ENCODE peak calls at places on chromosomes 2 and 18, in five cellular contexts. C is RCC 7860, N is NCI-H1417, A is ACHN, K is SJSA1. L is an unnamed sample.
A peak's percentile ranks its signal among the peaks of the same experiment; 100 is the strongest.

GRCh38 chr2:37705191-37705590 is 33.7 kb upstream of the CDC42EP3 start:
- DNase-seq in C (no peak), N (no peak), A (no peak), K (no peak), L (no peak)

GRCh38 chr2:213147550-213147949 is 3.9 kb downstream of the IKZF2 start:
- DNase-seq in C (no peak), N (no peak), A (no peak), K (no peak), L (no peak)

GRCh38 chr2:24833821-24834732 is 40.9 kb downstream of the CENPO start:
- DNase-seq in C (no peak), N (no peak), A (no peak), K (no peak), L (no peak)

GRCh38 chr2:132621131-132621875 is 48.7 kb downstream of the LYPD1 start:
- DNase-seq in C (no peak), N (peak; percentile 0), A (no peak), K (no peak), L (no peak)

GRCh38 chr18:60485207-60485606 is 112.6 kb upstream of the MC4R start:
- DNase-seq in C (no peak), N (no peak), A (no peak), K (peak; percentile 4), L (no peak)

GRCh38 chr2:157488877-157489276 is 45.0 kb upstream of the CYTIP start:
- DNase-seq in C (no peak), N (no peak), A (no peak), K (no peak), L (no peak)

GRCh38 chr2:226732478-226733188 is 67.0 kb downstream of the IRS1 start:
- DNase-seq in C (no peak), N (no peak), A (no peak), K (no peak), L (no peak)

GRCh38 chr2:238560234-238560633 is 133.5 kb downstream of the ASB1 start:
- DNase-seq in C (no peak), N (no peak), A (no peak), K (no peak), L (no peak)

GRCh38 chr2:63842149-63843061 is 709 bp downstream of the UGP2 start:
- DNase-seq in C (peak; percentile 28), N (peak; percentile 82), A (peak; percentile 45), K (peak; percentile 61), L (peak; percentile 77)

GRCh38 chr18:29313312-29313711 is 1136.4 kb upstream of the CDH2 start:
- DNase-seq in C (no peak), N (no peak), A (no peak), K (no peak), L (no peak)

GRCh38 chr2:124774781-124775180 is 749.7 kb downstream of the CNTNAP5 start:
- DNase-seq in C (no peak), N (no peak), A (no peak), K (no peak), L (no peak)

GRCh38 chr18:70423120-70423519 is 134.3 kb downstream of the SOCS6 start:
- DNase-seq in C (no peak), N (no peak), A (no peak), K (no peak), L (no peak)

GRCh38 chr2:84959494-84960156 is 11.3 kb upstream of the KCMF1 start:
- DNase-seq in C (no peak), N (peak; percentile 69), A (no peak), K (peak; percentile 88), L (no peak)

GRCh38 chr2:109151519-109151918 is 22.5 kb downstream of the SH3RF3 start:
- DNase-seq in C (no peak), N (no peak), A (no peak), K (no peak), L (peak; percentile 32)

GRCh38 chr2:54680397-54681032 is 42.9 kb upstream of the EML6 start:
- DNase-seq in C (peak; percentile 60), N (no peak), A (no peak), K (peak; percentile 14), L (no peak)

GRCh38 chr2:55165567-55165966 is 66.5 kb downstream of the CLHC1 start:
- DNase-seq in C (peak; percentile 63), N (no peak), A (peak; percentile 40), K (no peak), L (no peak)

GRCh38 chr2:113847144-113847543 is 42.7 kb upstream of the ACTR3 start:
- DNase-seq in C (peak; percentile 100), N (no peak), A (peak; percentile 48), K (no peak), L (no peak)

GRCh38 chr2:161032635-161033034 is 127.6 kb upstream of the TANK start:
- DNase-seq in C (no peak), N (no peak), A (no peak), K (no peak), L (no peak)

GRCh38 chr2:68767031-68767961 is 32.7 kb downstream of the ARHGAP25 start:
- DNase-seq in C (no peak), N (no peak), A (no peak), K (no peak), L (no peak)

GRCh38 chr2:19819097-19820065 is 82.4 kb downstream of the TTC32 start:
- DNase-seq in C (peak; percentile 69), N (no peak), A (no peak), K (peak; percentile 65), L (no peak)

GRCh38 chr2:224668123-224668909 is 47.8 kb downstream of the CCDC195 start:
- DNase-seq in C (no peak), N (peak; percentile 27), A (no peak), K (no peak), L (no peak)

GRCh38 chr2:174490032-174490431 is 3.2 kb upstream of the GPR155 start:
- DNase-seq in C (no peak), N (no peak), A (no peak), K (no peak), L (no peak)

GRCh38 chr2:95072424-95072823 is 46.9 kb downstream of the MAL start:
- DNase-seq in C (no peak), N (no peak), A (no peak), K (no peak), L (no peak)

GRCh38 chr2:95158891-95159619 is 593 bp downstream of the ZNF514 start:
- DNase-seq in C (peak; percentile 7), N (peak; percentile 72), A (peak; percentile 30), K (peak; percentile 43), L (peak; percentile 40)

GRCh38 chr2:163934134-163934533 is 198.3 kb upstream of the FIGN start:
- DNase-seq in C (no peak), N (peak; percentile 17), A (no peak), K (no peak), L (no peak)

GRCh38 chr2:65070172-65070830 is 14.1 kb downstream of the CEP68 start:
- DNase-seq in C (peak; percentile 32), N (no peak), A (peak; percentile 54), K (peak; percentile 31), L (no peak)

GRCh38 chr18:55786651-55787272 is 198.8 kb upstream of the TCF4 start:
- DNase-seq in C (peak; percentile 15), N (no peak), A (peak; percentile 14), K (no peak), L (no peak)

GRCh38 chr18:77071711-77072292 is 60.8 kb downstream of the MBP start:
- DNase-seq in C (no peak), N (no peak), A (no peak), K (peak; percentile 97), L (no peak)

GRCh38 chr2:231057590-231057989 is 923 bp downstream of the PSMD1 start:
- DNase-seq in C (no peak), N (peak; percentile 41), A (peak; percentile 34), K (no peak), L (no peak)

GRCh38 chr2:119338826-119339561 is 27.6 kb downstream of the C2orf76 start:
- DNase-seq in C (no peak), N (no peak), A (no peak), K (no peak), L (no peak)

GRCh38 chr18:183769-184168 is 25.4 kb downstream of the USP14 start:
- DNase-seq in C (no peak), N (peak; percentile 49), A (no peak), K (no peak), L (no peak)

GRCh38 chr2:36701391-36701795 is 4.9 kb downstream of the VIT start:
- DNase-seq in C (no peak), N (no peak), A (no peak), K (peak; percentile 33), L (no peak)

GRCh38 chr18:59460060-59460395 is 101.0 kb upstream of the LMAN1 start:
- DNase-seq in C (no peak), N (no peak), A (no peak), K (no peak), L (no peak)

GRCh38 chr2:128451636-128452411 is 133.2 kb upstream of the HS6ST1 start:
- DNase-seq in C (no peak), N (no peak), A (no peak), K (no peak), L (peak; percentile 35)

L was measured in tibial artery.